ENCODE peak calls at places on chromosomes 7 and 10, in six cellular contexts. S is DND-41, G is neuronal stem cell, H is hepatocyte, X is Karpas-422, K is HCT116. U is an unnamed sample.

GRCh38 chr10:34666008-34666700 is 148.9 kb downstream of the PARD3 start:
- DNase-seq in S (no peak), G (peak; percentile 30), H (peak; percentile 85), X (peak; percentile 72), K (peak; percentile 77), U (peak; percentile 62)

GRCh38 chr7:94871132-94871531 is 36.3 kb upstream of the PPP1R9A start:
- DNase-seq in S (no peak), G (no peak), H (no peak), X (no peak), K (no peak), U (no peak)

GRCh38 chr10:125515571-125515970 is 167.4 kb downstream of the TEX36 start:
- DNase-seq in S (no peak), G (no peak), H (no peak), X (no peak), K (no peak), U (no peak)

GRCh38 chr10:70337201-70337651 is 45.2 kb downstream of the LRRC20 start:
- DNase-seq in S (peak; percentile 20), G (no peak), H (no peak), X (no peak), K (no peak), U (peak; percentile 66)

GRCh38 chr10:134205-134742 is 981 bp upstream of the ZMYND11 start:
- DNase-seq in S (peak; percentile 54), G (peak; percentile 26), H (peak; percentile 17), X (peak; percentile 37), K (no peak), U (peak; percentile 55)

GRCh38 chr7:19117870-19118608 is 603 bp upstream of the TWIST1 start:
- DNase-seq in S (no peak), G (no peak), H (no peak), X (no peak), K (no peak), U (peak; percentile 57)

GRCh38 chr10:87659571-87660483 is at the start of gene PAPSS2:
- DNase-seq in S (no peak), G (peak; percentile 48), H (peak; percentile 72), X (no peak), K (no peak), U (peak; percentile 78)

GRCh38 chr10:119917777-119918176 is 25.2 kb downstream of the SEC23IP start:
- DNase-seq in S (no peak), G (no peak), H (no peak), X (no peak), K (no peak), U (no peak)

GRCh38 chr10:33129181-33129928 is 171.3 kb upstream of the ITGB1 start:
- DNase-seq in S (no peak), G (no peak), H (no peak), X (no peak), K (no peak), U (no peak)

GRCh38 chr10:26269754-26270153 is 53.2 kb downstream of the GAD2 start:
- DNase-seq in S (no peak), G (peak; percentile 30), H (peak; percentile 68), X (peak; percentile 74), K (peak; percentile 42), U (peak; percentile 73)

GRCh38 chr10:77774940-77775391 is 137.4 kb upstream of the KCNMA1 start:
- DNase-seq in S (no peak), G (no peak), H (no peak), X (no peak), K (no peak), U (no peak)

GRCh38 chr7:87564290-87564963 is 36.3 kb downstream of the ABCB1 start:
- DNase-seq in S (peak; percentile 30), G (peak; percentile 9), H (peak; percentile 57), X (peak; percentile 66), K (peak; percentile 38), U (peak; percentile 60)

GRCh38 chr10:80462277-80462985 is 8.3 kb downstream of the TSPAN14 start:
- DNase-seq in S (no peak), G (no peak), H (no peak), X (no peak), K (no peak), U (no peak)

GRCh38 chr7:78176186-78176585 is 377.6 kb downstream of the PHTF2 start:
- DNase-seq in S (no peak), G (no peak), H (no peak), X (no peak), K (no peak), U (no peak)

GRCh38 chr7:141585592-141586510 is 34.6 kb downstream of the AGK start:
- DNase-seq in S (no peak), G (no peak), H (no peak), X (no peak), K (no peak), U (no peak)

DNA sequence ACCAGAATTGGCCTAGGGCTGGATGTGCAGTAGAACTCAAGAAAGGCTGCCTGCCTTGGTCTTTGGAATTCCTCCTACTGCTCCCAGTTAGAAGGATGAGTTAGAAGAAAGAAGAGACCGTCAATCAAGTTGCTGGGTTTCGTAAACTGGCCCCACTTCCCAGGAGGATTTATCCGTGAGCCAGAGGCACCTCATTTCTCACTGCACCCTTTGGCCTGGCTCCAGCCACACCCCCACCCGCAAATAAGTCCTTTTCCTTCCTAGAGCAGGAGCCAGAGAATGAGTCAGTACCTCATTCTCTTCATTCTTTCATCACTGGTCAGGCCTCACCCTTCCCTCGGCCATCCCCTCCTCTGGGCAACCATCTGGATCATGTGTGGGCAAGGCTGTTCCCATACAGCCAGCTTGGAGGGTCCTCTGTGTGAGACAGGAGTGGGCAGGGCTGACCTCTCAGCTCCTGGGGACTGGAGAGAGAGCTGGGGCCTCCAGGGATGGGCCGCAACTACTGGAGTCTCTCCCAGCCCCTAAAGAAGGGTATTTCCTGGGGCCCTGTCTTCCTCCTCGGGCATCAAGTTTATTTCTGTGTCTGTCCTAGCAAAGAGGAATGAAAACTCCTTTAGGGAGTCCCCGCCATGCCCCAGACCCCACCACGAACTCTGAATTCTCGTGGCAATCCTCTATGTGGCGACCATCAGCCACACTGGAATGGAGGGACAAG is 87.2 kb upstream of the DUSP5 start:
- DNase-seq in S (no peak), G (no peak), H (peak; percentile 82), X (peak; percentile 59), K (peak; percentile 91), U (no peak)
- H2AFZ ChIP-seq in S (no peak overlapping the region), G (no peak overlapping the region), H (no peak overlapping the region), X (no peak overlapping the region), K (no peak overlapping the region), U (no peak overlapping the region)

DNA sequence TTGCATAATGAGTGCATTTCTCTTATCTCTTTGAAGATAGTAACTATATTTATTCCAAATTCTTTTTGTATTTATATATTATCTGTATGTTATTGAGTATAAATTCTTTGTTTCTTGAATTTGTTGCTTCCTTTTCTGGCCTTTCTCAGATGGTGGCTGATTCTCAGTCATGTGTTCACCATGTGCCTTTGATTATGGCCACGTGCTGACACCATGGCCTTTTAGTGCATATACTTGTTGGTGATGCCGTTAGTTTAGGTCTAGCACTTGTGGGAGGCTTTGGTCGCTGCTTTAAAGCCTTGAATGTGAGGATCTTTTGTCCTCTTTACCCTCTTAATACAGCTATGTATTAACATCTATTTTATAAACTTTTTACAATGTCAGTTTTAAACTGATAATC is 130.1 kb downstream of the GNAI1 start:
- DNase-seq in S (no peak), G (no peak), H (no peak), X (no peak), K (no peak), U (no peak)
- H2AFZ ChIP-seq in S (no peak overlapping the region), G (no peak overlapping the region), H (no peak overlapping the region), X (no peak overlapping the region), K (peak overlapping the region; percentile 73), U (no peak overlapping the region)

DNA sequence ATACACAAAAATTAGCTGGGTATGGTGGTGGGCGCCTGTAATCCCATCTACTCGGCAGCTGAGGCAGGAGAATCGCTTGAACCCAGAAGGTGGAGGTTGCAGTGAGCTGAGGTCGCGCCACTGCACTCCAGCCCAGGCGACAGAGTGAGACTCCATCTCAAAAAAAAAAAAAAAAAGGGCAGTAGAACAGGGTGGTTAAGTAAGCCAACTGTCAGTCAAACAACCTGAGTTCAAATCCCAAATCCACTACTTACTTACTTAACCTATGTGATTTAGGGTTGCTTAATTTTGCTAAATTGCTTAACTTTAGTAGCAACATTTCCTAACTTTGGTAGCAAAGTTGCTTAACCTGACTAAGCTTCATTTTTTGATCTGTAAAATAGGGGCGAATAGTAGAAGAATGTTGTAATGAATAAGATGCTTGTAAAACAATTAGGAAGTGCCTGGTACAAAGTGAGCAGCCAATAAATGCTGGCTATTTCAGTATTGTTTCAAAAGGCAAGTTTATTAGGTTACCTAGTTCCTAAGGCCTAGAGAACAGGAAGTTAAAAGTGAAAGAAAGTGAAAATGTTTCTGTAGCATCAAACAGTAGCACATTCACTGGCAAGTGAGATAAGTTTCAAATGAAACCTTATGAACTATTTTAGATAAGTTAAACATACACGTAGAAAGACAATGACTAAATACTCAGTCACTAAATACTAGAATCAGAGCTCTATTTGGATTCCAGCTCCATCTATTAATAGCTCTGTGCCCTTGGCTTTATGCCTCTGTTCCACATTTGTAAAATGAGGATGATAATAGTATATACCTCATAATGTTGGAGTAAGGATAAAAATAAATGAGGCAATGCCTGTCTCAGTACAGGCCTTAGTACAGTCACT is 64.3 kb downstream of the HOXA1 start:
- DNase-seq in S (no peak), G (no peak), H (no peak), X (peak; percentile 51), K (no peak), U (no peak)
- H2AFZ ChIP-seq in S (peak overlapping the region; percentile 63), G (no peak overlapping the region), H (no peak overlapping the region), X (peak overlapping the region; percentile 96), K (peak overlapping the region; percentile 69), U (no peak overlapping the region)

GRCh38 chr7:49708590-49708989 is 64.8 kb upstream of the VWC2 start:
- DNase-seq in S (no peak), G (no peak), H (no peak), X (no peak), K (no peak), U (no peak)

GRCh38 chr7:49700841-49701240 is 72.6 kb upstream of the VWC2 start:
- DNase-seq in S (no peak), G (no peak), H (no peak), X (no peak), K (no peak), U (no peak)

GRCh38 chr7:49706106-49706505 is 67.3 kb upstream of the VWC2 start:
- DNase-seq in S (no peak), G (no peak), H (no peak), X (no peak), K (no peak), U (no peak)

GRCh38 chr7:49703876-49704275 is 69.6 kb upstream of the VWC2 start:
- DNase-seq in S (no peak), G (no peak), H (no peak), X (no peak), K (no peak), U (no peak)
- H2AFZ ChIP-seq in S (no peak overlapping the region), G (no peak overlapping the region), H (no peak overlapping the region), X (no peak overlapping the region), K (no peak overlapping the region), U (no peak overlapping the region)

DNA sequence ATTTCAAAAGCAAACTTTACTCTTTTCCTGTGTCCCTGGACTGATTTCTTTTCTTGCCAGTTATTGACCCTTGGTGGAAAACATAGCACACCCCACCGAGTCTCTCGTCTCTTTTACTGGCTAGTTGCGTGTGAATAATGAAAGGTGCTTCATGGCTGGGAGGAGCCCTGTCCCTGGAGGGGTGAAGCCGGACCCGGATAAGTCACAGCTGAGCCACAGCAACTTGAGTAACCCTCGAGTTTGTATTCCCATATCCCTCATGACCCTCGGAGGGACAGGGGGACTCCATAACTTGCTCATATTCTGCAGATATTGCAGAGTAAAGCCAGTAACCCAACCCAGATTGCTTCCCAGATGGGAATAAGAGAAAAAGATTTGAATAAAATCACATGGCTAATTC is 147.5 kb upstream of the FRMD4A start:
- DNase-seq in S (no peak), G (no peak), H (no peak), X (no peak), K (no peak), U (no peak)
- H2AFZ ChIP-seq in S (no peak overlapping the region), G (peak overlapping the region; percentile 73), H (no peak overlapping the region), X (no peak overlapping the region), K (no peak overlapping the region), U (peak overlapping the region; percentile 91)